ENCODE peak calls at places on chromosomes 11 and 22, in ten cellular contexts. M is fibroblast of mammary gland; Y is fibroblast of the aortic adventitia; X is ovary; Z is CD8-positive, alpha-beta T cell; A is suprapubic skin; G is AG09309; Q is astrocyte of the cerebellum; R is breast epithelium; U is IMR-90. K is an unnamed sample.

GRCh38 chr11:128061321-128061871 is 526.0 kb downstream of the ETS1 start:
- DNase-seq in U (peak; percentile 71), A (no peak), G (no peak), Z (no peak), R (no peak), X (no peak), M (peak; percentile 48), Y (peak; percentile 66), Q (peak; percentile 31), K (no peak)

GRCh38 chr11:62544521-62545436 is 1.8 kb downstream of the AHNAK start:
- DNase-seq in Z (no peak), R (no peak), A (no peak), U (no peak), M (no peak), G (no peak), X (peak; percentile 39), Q (no peak), Y (peak; percentile 22), K (no peak)

GRCh38 chr11:131064373-131064991 is 148.2 kb upstream of the SNX19 start:
- DNase-seq in X (peak; percentile 33), U (peak; percentile 70), M (peak; percentile 69), Q (peak; percentile 51), Y (peak; percentile 64), A (no peak), R (no peak), Z (no peak), G (peak; percentile 23), K (no peak)

GRCh38 chr22:32396746-32397145 is 15.3 kb downstream of the RTCB start:
- DNase-seq in G (no peak), X (no peak), Z (no peak), M (peak; percentile 53), U (no peak), Q (no peak), R (no peak), A (no peak), Y (peak; percentile 10), K (no peak)

GRCh38 chr11:44754876-44755552 is 28.3 kb downstream of the TSPAN18 start:
- DNase-seq in Q (no peak), G (no peak), U (no peak), X (no peak), R (no peak), Z (no peak), A (peak; percentile 49), Y (no peak), M (no peak), K (no peak)

GRCh38 chr11:17077240-17077519 is 287 bp downstream of the RPS13 start:
- DNase-seq in Z (no peak), U (no peak), M (no peak), A (peak; percentile 80), G (no peak), Q (no peak), R (no peak), Y (no peak), X (no peak), K (no peak)

GRCh38 chr11:62607729-62608128 is 4.8 kb downstream of the EML3 start:
- DNase-seq in G (no peak), X (no peak), Y (no peak), Q (no peak), U (no peak), R (no peak), Z (no peak), M (no peak), A (no peak), K (no peak)

GRCh38 chr22:44126807-44127206 is 53.9 kb upstream of the PARVG start:
- DNase-seq in Y (no peak), Q (no peak), M (no peak), R (no peak), Z (no peak), G (no peak), U (no peak), A (no peak), X (no peak), K (no peak)

GRCh38 chr11:14376920-14377319 is 17.9 kb upstream of the RRAS2 start:
- DNase-seq in U (no peak), A (no peak), G (no peak), R (no peak), X (no peak), Z (no peak), Y (no peak), Q (no peak), M (no peak), K (peak; percentile 95)

GRCh38 chr11:14372011-14372410 is 13.0 kb upstream of the RRAS2 start:
- DNase-seq in A (no peak), G (no peak), U (no peak), M (no peak), Y (no peak), X (no peak), R (no peak), Z (no peak), Q (no peak), K (no peak)

GRCh38 chr11:14371249-14371648 is 12.3 kb upstream of the RRAS2 start:
- DNase-seq in G (no peak), U (no peak), X (no peak), Z (no peak), A (no peak), Q (no peak), R (no peak), Y (no peak), M (no peak), K (no peak)

GRCh38 chr11:14374922-14375630 is 16.1 kb upstream of the RRAS2 start:
- DNase-seq in Y (no peak), M (no peak), Z (no peak), U (no peak), A (no peak), R (no peak), G (no peak), X (no peak), Q (no peak), K (no peak)

DNA sequence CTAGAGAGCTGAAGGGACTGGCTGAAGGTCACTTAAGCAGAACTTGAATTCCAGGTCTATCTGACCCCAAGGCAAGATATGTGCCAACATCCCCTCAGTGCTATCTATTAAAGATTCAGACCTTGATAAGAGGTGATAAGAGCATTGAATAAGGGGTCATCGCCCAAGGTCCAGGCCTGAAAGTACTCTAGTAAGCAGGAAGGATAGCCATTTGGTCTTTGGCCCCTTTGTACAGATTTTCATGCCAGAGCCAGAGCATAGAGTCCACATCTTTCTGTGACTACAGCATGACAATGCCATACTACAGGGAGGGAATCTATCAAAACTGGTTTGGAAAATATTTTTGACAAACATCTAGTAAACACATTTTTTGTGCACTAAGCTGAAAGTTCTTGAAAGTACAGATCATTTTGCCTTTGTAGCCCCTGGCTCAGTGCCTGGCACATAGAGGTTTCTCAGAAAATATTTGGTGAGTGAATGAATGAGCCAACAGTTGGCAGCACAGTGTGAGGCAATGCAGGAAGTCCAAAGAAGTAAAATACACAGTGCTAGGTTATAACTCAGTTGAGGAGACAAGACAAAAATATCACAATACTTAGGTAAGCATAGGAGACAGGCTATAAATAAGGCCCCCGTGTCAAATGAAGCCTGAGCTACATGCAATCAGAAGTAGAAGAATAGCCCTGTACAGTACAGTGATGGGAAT is 15.1 kb upstream of the RRAS2 start:
- DNase-seq in X (no peak), M (peak; percentile 87), U (peak; percentile 75), Z (no peak), Q (peak; percentile 33), G (peak; percentile 57), A (no peak), Y (peak; percentile 88), R (no peak), K (no peak)
- H3K4me3 ChIP-seq in X (no peak overlapping the region), M (no peak overlapping the region), U (no peak overlapping the region), Z (no peak overlapping the region), Q (no peak overlapping the region), G (no peak overlapping the region), A (no peak overlapping the region), Y (no peak overlapping the region), R (no peak overlapping the region), K (no peak overlapping the region)

DNA sequence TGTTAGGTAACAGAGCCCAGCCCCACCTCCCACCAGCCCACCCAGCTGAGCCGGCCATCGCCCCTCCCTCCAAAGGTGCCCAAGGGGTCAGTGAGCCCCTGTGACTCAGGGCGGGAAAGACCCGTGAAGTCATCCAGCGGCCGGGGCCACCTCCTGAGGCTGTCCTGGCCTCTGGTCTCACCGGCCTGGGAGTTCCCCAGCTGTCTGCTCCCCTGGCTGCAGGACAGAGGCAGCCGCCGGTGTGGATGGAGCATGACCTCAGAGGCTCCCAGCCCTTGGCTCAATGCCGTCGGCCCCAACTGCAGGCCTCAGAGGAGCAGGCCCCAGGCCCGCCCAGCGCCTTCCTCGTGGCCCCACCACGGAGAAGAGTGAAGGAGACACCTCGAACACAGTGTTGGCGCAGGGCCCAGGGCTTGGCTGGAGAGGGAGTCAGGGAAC is 28.7 kb downstream of the RPL3 start:
- DNase-seq in X (peak; percentile 74), Z (no peak), G (no peak), M (peak; percentile 59), Q (no peak), R (peak; percentile 81), U (peak; percentile 71), A (no peak), Y (peak; percentile 61), K (no peak)
- TF ChIP-seq CTCF in X (no peak), Z (no peak), G (no peak), M (no peak), Q (no peak), R (no peak), U (no peak), A (no peak), Y (no peak), K (no peak)

DNA sequence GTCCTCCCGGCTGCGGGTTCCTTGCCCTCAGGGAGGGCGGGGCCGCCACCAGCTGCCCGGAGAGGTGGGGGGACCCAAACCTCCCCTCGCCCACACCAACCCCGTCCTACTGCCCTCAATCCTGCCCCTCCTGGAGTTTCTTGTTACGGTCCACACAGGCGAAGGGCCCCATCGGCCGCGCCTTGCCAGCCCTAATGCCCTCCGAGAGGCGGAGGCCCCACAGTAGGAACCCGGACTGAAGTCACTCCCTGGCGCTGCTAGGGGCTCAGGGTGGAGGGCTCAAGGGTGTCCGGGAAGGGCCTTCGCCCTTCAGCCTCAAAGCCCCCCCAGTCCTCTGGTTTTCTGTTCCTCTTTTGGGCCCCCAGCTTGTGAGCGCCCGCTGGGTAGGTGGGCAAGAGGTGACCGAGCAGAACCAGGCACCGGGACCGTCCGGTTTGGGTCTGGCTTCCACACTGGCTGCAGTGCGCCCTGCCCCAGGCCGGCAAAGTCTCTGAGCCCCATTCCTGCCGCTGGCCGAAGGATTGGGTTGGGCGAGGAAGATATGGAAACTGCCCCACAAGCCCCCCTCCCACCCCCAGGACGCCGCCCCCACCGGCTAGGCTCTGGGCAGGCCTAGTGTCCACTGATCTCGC is 24.5 kb downstream of the DUSP8 start:
- DNase-seq in Z (no peak), U (no peak), Y (no peak), X (no peak), M (no peak), R (no peak), A (no peak), G (no peak), Q (no peak), K (no peak)
- H3K4me3 ChIP-seq in Z (no peak overlapping the region), U (no peak overlapping the region), Y (no peak overlapping the region), X (peak overlapping the region; percentile 16), M (no peak overlapping the region), R (no peak overlapping the region), A (peak overlapping the region; percentile 39), G (no peak overlapping the region), Q (no peak overlapping the region), K (no peak overlapping the region)

GRCh38 chr11:2609345-2609744 is 90.4 kb downstream of the KCNQ1OT1 start:
- DNase-seq in U (no peak), M (no peak), Y (no peak), Q (no peak), R (no peak), A (no peak), X (no peak), G (no peak), Z (no peak), K (no peak)

DNA sequence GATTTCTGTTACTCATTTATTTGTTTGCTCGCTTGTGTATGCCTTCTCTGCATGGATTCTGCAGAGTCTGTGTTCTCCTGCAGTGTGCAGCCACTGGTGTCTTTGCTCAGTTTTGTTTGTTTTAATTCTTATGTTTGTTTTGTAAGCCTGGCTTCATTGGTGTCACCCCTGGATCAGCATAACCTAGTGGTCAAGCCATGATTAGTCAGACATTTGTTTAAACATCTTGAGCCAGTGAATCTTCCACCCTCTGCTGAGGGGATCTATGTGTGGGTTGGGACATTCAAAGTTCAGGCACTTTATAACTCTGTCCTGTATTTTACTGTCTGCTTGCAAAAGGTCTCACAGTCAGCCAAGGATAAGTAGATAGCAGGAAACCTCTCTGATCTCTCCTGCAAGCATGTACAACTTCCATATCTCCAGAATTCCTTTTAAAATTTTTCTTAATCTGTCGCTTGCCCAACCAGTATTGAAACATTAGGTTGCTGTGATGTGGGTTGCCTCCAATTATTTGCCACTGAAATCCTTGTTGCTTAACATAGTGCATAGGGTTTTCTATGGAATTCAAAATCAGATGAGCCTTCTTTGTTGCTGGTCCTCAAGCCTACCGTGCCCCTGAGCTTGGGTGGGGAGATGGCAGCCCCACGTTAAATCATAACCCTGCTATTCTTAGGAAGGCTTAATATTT is 86.8 kb downstream of the KCNQ1OT1 start:
- DNase-seq in Q (no peak), R (no peak), Y (no peak), A (no peak), X (no peak), U (peak; percentile 4), M (peak; percentile 0), G (no peak), Z (no peak), K (no peak)
- TF ChIP-seq CTCF in Q (no peak), R (no peak), Y (no peak), A (no peak), X (no peak), U (no peak), M (no peak), G (no peak), Z (no peak), K (no peak)

K was measured in epithelial cell of proximal tubule.